ENCODE peak calls at places on chromosomes 16 and 17, in five cellular contexts. F is OCI-LY7; K is stimulated activated CD4-positive, alpha-beta T cell treated with anti-CD3 and anti-CD28 coated beads, TNF-alpha, amount 100 ng/mL, for 48 hours; G is WTC11; E is activated effector memory CD4-positive, alpha-beta T cell treated with Interleukin-2 at 50 U/mL for 16 hours. S is an unnamed sample.

GRCh38 chr16:15401972-15402371 is 6.4 kb downstream of the MPV17L start:
- DNase-seq in K (no peak), E (no peak), F (no peak), G (no peak), S (no peak)

GRCh38 chr17:16919663-16920627 is 52.0 kb downstream of the TNFRSF13B start:
- DNase-seq in E (no peak), F (no peak), G (peak), K (no peak), S (no peak)

GRCh38 chr16:14302031-14302398 is 230.9 kb downstream of the MRTFB start:
- DNase-seq in G (peak), F (peak), K (no peak), E (no peak), S (peak)

GRCh38 chr17:82245144-82246039 is 16.6 kb downstream of the SLC16A3 start:
- DNase-seq in G (no peak), K (no peak), F (no peak), E (no peak), S (no peak)

GRCh38 chr17:5509482-5509881 is 23.1 kb downstream of the MIS12 start:
- DNase-seq in F (no peak), K (no peak), G (no peak), E (no peak), S (no peak)

GRCh38 chr16:17404903-17405691 is 65.7 kb downstream of the XYLT1 start:
- DNase-seq in F (no peak), E (no peak), K (no peak), G (no peak), S (no peak)

GRCh38 chr17:80877095-80877828 is 114.4 kb upstream of the CHMP6 start:
- DNase-seq in G (peak), E (peak), F (no peak), K (peak), S (no peak)

GRCh38 chr16:73703891-73704290 is 592.7 kb upstream of the PSMD7 start:
- DNase-seq in K (no peak), F (no peak), E (no peak), G (no peak), S (no peak)

GRCh38 chr17:82187500-82187899 is 25.1 kb downstream of the CCDC57 start:
- DNase-seq in K (no peak), G (no peak), E (no peak), F (no peak), S (no peak)

GRCh38 chr17:79970576-79971068 is 65.0 kb downstream of the TBC1D16 start:
- DNase-seq in E (no peak), F (peak), K (no peak), G (peak), S (peak)

GRCh38 chr16:24610421-24610765 is 71.0 kb downstream of the RBBP6 start:
- DNase-seq in E (no peak), K (peak), F (no peak), G (peak), S (peak)

S was measured in RPMI8226.